ENCODE peak calls at places on chromosomes 7 and 10, in four cellular contexts. A is HepG2, T is K562, M is GM12878. J is an unnamed sample.

GRCh38 chr10:89516149-89516832 is 19.1 kb downstream of the SLC16A12 start:
- DNase-seq in M (no peak), T (no peak), A (no peak), J (no peak)

GRCh38 chr10:92627845-92628480 is 35.0 kb downstream of the KIF11 start:
- DNase-seq in M (no peak), T (no peak), A (no peak), J (peak)

GRCh38 chr10:123149568-123150228 is 1.8 kb downstream of the HMX2 start:
- DNase-seq in M (no peak), A (no peak), T (no peak), J (no peak)

GRCh38 chr10:109866995-109867635 is 56.2 kb downstream of the XPNPEP1 start:
- DNase-seq in M (no peak), T (no peak), A (no peak), J (no peak)

GRCh38 chr7:45709168-45710034 is 135.2 kb downstream of the ADCY1 start:
- DNase-seq in A (no peak), T (no peak), M (no peak), J (no peak)

GRCh38 chr10:122390271-122390670 is 15.8 kb downstream of the PLEKHA1 start:
- DNase-seq in M (no peak), A (no peak), T (no peak), J (no peak)

GRCh38 chr7:157652954-157653826 is 316.4 kb downstream of the DNAJB6 start:
- DNase-seq in A (no peak), M (no peak), T (no peak), J (no peak)

GRCh38 chr7:4929005-4929404 is 30.0 kb downstream of the MMD2 start:
- DNase-seq in A (no peak), T (no peak), M (no peak), J (no peak)

GRCh38 chr10:11773777-11774441 is 31.7 kb downstream of the ECHDC3 start:
- DNase-seq in A (no peak), M (no peak), T (no peak), J (peak)

GRCh38 chr10:104333037-104333727 is 5.1 kb downstream of the ITPRIP start:
- DNase-seq in A (no peak), T (peak), M (no peak), J (no peak)

GRCh38 chr10:63133787-63134557 is 844 bp downstream of the NRBF2 start:
- DNase-seq in T (no peak), M (no peak), A (no peak), J (no peak)

GRCh38 chr7:33050425-33051318 is 11.9 kb downstream of the NT5C3A start:
- DNase-seq in T (no peak), A (peak), M (no peak), J (peak)

GRCh38 chr10:133241501-133242205 is 4.0 kb downstream of the VENTX start:
- DNase-seq in T (no peak), M (no peak), A (no peak), J (no peak)

GRCh38 chr10:60820093-60820769 is 42.0 kb downstream of the CDK1 start:
- DNase-seq in T (no peak), A (no peak), M (peak), J (no peak)

GRCh38 chr10:132045324-132045723 is 20.4 kb upstream of the JAKMIP3 start:
- DNase-seq in T (no peak), A (no peak), M (no peak), J (no peak)

GRCh38 chr10:86315543-86315942 is 51.1 kb downstream of the GRID1 start:
- DNase-seq in A (no peak), M (no peak), T (no peak), J (no peak)

GRCh38 chr7:90298145-90299038 is 22.7 kb downstream of the FAM237B start:
- DNase-seq in T (no peak), M (no peak), A (peak), J (peak)

GRCh38 chr10:124086097-124086710 is 7.2 kb downstream of the CHST15 start:
- DNase-seq in T (no peak), A (no peak), M (no peak), J (no peak)

GRCh38 chr10:128626397-128627060 is 500.3 kb upstream of the MKI67 start:
- DNase-seq in T (no peak), M (no peak), A (no peak), J (no peak)

GRCh38 chr7:45421826-45422225 is 152.3 kb upstream of the ADCY1 start:
- DNase-seq in M (no peak), T (no peak), A (no peak), J (no peak)

GRCh38 chr7:122137291-122138077 is 6.6 kb downstream of the AASS start:
- DNase-seq in T (no peak), A (no peak), M (no peak), J (no peak)

GRCh38 chr7:67364441-67365017 is 367.9 kb downstream of the TYW1 start:
- DNase-seq in A (no peak), M (no peak), T (no peak), J (no peak)

GRCh38 chr7:143304938-143305337 is 11.0 kb upstream of the CLCN1 start:
- DNase-seq in A (no peak), T (no peak), M (no peak), J (no peak)

GRCh38 chr7:104089622-104090021 is 100.2 kb upstream of the RELN start:
- DNase-seq in M (no peak), T (no peak), A (no peak), J (no peak)

GRCh38 chr10:13853854-13854253 is 267.1 kb downstream of the PRPF18 start:
- DNase-seq in M (no peak), T (no peak), A (no peak), J (no peak)

GRCh38 chr10:22228167-22228938 is 10.5 kb upstream of the EBLN1 start:
- DNase-seq in A (no peak), T (no peak), M (no peak), J (no peak)

GRCh38 chr7:30770936-30771858 is at the start of gene MINDY4:
- DNase-seq in M (no peak), A (no peak), T (peak), J (peak)

GRCh38 chr10:124097883-124098282 is 4.5 kb upstream of the CHST15 start:
- DNase-seq in M (no peak), T (no peak), A (no peak), J (no peak)

GRCh38 chr10:95767884-95768556 is 12.1 kb downstream of the ENTPD1 start:
- DNase-seq in A (no peak), T (no peak), M (no peak), J (no peak)

GRCh38 chr10:25483999-25484398 is 309.2 kb downstream of the GPR158 start:
- DNase-seq in T (no peak), M (no peak), A (no peak), J (no peak)

GRCh38 chr10:50641636-50642035 is 17.9 kb upstream of the SGMS1 start:
- DNase-seq in A (no peak), M (no peak), T (no peak), J (no peak)

GRCh38 chr7:35695628-35695888 is 623 bp upstream of the HERPUD2 start:
- DNase-seq in M (no peak), A (no peak), T (no peak), J (no peak)

GRCh38 chr10:114486938-114487814 is 82.9 kb upstream of the AFAP1L2 start:
- DNase-seq in M (no peak), T (no peak), A (peak), J (peak)

GRCh38 chr7:142935941-142936565 is 2.5 kb upstream of the TRPV5 start:
- DNase-seq in A (no peak), T (peak), M (no peak), J (no peak)

GRCh38 chr7:101538596-101539459 is 90.3 kb downstream of the MYL10 start:
- DNase-seq in M (no peak), A (peak), T (peak), J (peak)

GRCh38 chr7:33692956-33693355 is 212.4 kb upstream of the BMPER start:
- DNase-seq in T (no peak), A (no peak), M (no peak), J (no peak)

GRCh38 chr7:81845628-81846259 is 75.9 kb upstream of the HGF start:
- DNase-seq in T (no peak), M (peak), A (no peak), J (peak)

GRCh38 chr10:72092987-72093386 is 4.6 kb upstream of the SPOCK2 start:
- DNase-seq in A (no peak), M (no peak), T (no peak), J (no peak)
- TF ChIP-seq TARDBP in A (no peak), M (no peak), T (no peak), J (no peak)

GRCh38 chr10:523925-524324 is 165.5 kb downstream of the DIP2C start:
- DNase-seq in T (no peak), M (no peak), A (no peak), J (no peak)

GRCh38 chr10:525565-526315 is 163.7 kb downstream of the DIP2C start:
- DNase-seq in A (no peak), M (no peak), T (no peak), J (no peak)

GRCh38 chr10:528173-529165 is 161.0 kb downstream of the DIP2C start:
- DNase-seq in T (no peak), A (no peak), M (no peak), J (no peak)

GRCh38 chr10:527416-527815 is 162.1 kb downstream of the DIP2C start:
- DNase-seq in T (no peak), M (no peak), A (no peak), J (no peak)

GRCh38 chr10:526651-527312 is 162.7 kb downstream of the DIP2C start:
- DNase-seq in T (peak), A (no peak), M (no peak), J (no peak)
- TF ChIP-seq TARDBP in T (no peak), A (no peak), M (no peak), J (no peak)

GRCh38 chr10:15703944-15704580 is 15.7 kb downstream of the ITGA8 start:
- DNase-seq in T (no peak), A (no peak), M (no peak), J (no peak)

GRCh38 chr10:15704581-15704968 is 15.1 kb downstream of the ITGA8 start:
- DNase-seq in M (no peak), A (no peak), T (no peak), J (peak)

GRCh38 chr10:15703167-15703880 is 16.4 kb downstream of the ITGA8 start:
- DNase-seq in A (no peak), T (no peak), M (no peak), J (no peak)

GRCh38 chr10:15710455-15710854 is 9.3 kb downstream of the ITGA8 start:
- DNase-seq in A (no peak), T (no peak), M (no peak), J (no peak)

GRCh38 chr10:15705298-15705697 is 14.4 kb downstream of the ITGA8 start:
- DNase-seq in A (no peak), M (no peak), T (no peak), J (no peak)
- TF ChIP-seq TARDBP in A (no peak), M (no peak), T (no peak), J (no peak)

DNA sequence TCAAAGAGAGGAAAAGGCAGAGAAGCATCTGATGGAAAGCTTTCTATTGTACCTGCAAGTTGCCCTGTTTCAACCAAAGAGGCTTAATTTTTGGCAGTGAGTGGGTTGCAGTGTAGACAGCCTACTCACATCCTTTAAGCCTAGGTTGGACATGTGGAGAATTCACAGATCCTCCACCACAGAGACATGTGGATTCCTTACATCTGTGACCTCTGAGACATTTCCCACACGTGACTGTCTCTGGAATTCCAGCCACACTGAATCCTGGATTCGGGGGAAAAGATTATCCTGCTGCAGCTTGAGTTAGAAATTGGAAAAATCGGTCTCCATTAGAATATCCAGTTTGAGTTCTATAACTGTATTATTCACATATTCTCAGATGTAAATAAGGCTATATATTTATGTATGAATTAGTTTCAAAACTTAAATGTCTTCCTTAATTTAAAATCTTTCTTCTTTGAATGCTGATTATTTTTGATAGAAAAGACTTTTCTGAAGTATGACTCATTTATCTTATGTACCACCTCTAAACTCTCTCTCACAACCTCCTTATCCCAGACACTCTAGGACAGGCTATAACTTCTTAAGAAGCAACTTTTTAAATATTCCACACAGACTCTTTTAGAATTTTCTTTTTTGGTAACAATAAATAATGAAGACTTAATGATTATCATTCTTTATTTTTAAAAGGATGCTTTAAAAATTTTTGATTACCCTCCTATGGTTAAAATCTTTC is 123.3 kb downstream of the TWIST1 start:
- DNase-seq in A (no peak), T (no peak), M (no peak), J (no peak)
- TF ChIP-seq TARDBP in A (no peak), T (no peak), M (no peak), J (no peak)

J was measured in HEK293T.